ENCODE peak calls at places on chromosomes 2 and 18, in ten cellular contexts. T is endothelial cell; E is fibroblast of mammary gland; Q is neural progenitor cell; J is epithelial cell of esophagus; A is prostate gland; B is AG09309; D is pancreas; Y is left ventricle myocardium inferior; U is CD4-positive, alpha-beta T cell. O is an unnamed sample.

GRCh38 chr2:239600194-239600593 is 199.4 kb upstream of the HDAC4 start:
- DNase-seq in T (no peak), A (no peak), B (no peak), E (no peak), Y (no peak), J (no peak), Q (no peak), D (no peak), U (no peak), O (peak)

GRCh38 chr18:3269241-3269640 is 7.3 kb downstream of the MYL12B start:
- DNase-seq in B (no peak), U (no peak), E (peak), Y (no peak), Q (no peak), T (no peak), J (peak), A (no peak), D (no peak), O (no peak)

GRCh38 chr18:13395577-13395976 is 177.0 kb downstream of the LDLRAD4 start:
- DNase-seq in E (no peak), J (no peak), B (no peak), T (no peak), U (no peak), Q (no peak), A (no peak), Y (no peak), D (no peak), O (no peak)

GRCh38 chr18:54233228-54233625 is 8.8 kb upstream of the MBD2 start:
- DNase-seq in U (no peak), E (no peak), B (no peak), Y (no peak), J (peak), T (no peak), Q (no peak), D (no peak), A (no peak), O (no peak)

GRCh38 chr2:26687785-26688184 is 4.7 kb upstream of the KCNK3 start:
- DNase-seq in J (no peak), B (no peak), U (no peak), A (peak), D (peak), Q (peak), E (no peak), Y (no peak), T (no peak), O (no peak)

GRCh38 chr2:120290737-120291136 is 38.1 kb downstream of the RALB start:
- DNase-seq in J (no peak), E (no peak), B (no peak), Y (no peak), U (no peak), T (no peak), A (no peak), D (no peak), Q (no peak), O (no peak)

GRCh38 chr2:227862741-227863588 is 8.5 kb upstream of the DAW1 start:
- DNase-seq in E (peak), A (no peak), D (no peak), B (peak), Y (no peak), T (no peak), J (peak), Q (no peak), U (no peak), O (peak)

GRCh38 chr2:141399270-141399669 is 731.5 kb downstream of the LRP1B start:
- DNase-seq in A (no peak), Q (peak), U (no peak), D (no peak), J (no peak), T (peak), B (no peak), Y (no peak), E (peak), O (no peak)

GRCh38 chr2:46578966-46579365 is 99.6 kb downstream of the TMEM247 start:
- DNase-seq in Q (no peak), U (no peak), T (no peak), E (peak), Y (no peak), B (no peak), J (no peak), A (no peak), D (no peak), O (no peak)

GRCh38 chr2:180494286-180494685 is 486.1 kb upstream of the UBE2E3 start:
- DNase-seq in E (no peak), D (no peak), T (no peak), Y (no peak), U (no peak), B (no peak), J (no peak), Q (no peak), A (no peak), O (no peak)

GRCh38 chr2:240167588-240167880 is 27.1 kb upstream of the OTOS start:
- DNase-seq in D (no peak), U (no peak), J (no peak), Q (no peak), Y (no peak), E (no peak), B (no peak), T (no peak), A (no peak), O (peak)

GRCh38 chr2:133837441-133838090 is 269.3 kb upstream of the NCKAP5 start:
- DNase-seq in B (no peak), T (no peak), U (no peak), D (no peak), A (no peak), Y (no peak), J (no peak), E (peak), Q (no peak), O (no peak)

GRCh38 chr18:26901020-26901419 is 35.5 kb upstream of the AQP4 start:
- DNase-seq in U (no peak), A (no peak), Q (no peak), D (no peak), E (no peak), B (no peak), Y (no peak), J (no peak), T (no peak), O (no peak)

GRCh38 chr2:98861601-98862000 is 74.4 kb downstream of the CRACDL start:
- DNase-seq in J (no peak), D (no peak), T (no peak), Q (no peak), B (no peak), Y (no peak), U (no peak), A (no peak), E (no peak), O (no peak)

GRCh38 chr18:9469700-9470099 is 5.6 kb upstream of the RALBP1 start:
- DNase-seq in A (no peak), E (no peak), D (no peak), Q (no peak), U (no peak), J (peak), T (no peak), B (no peak), Y (no peak), O (no peak)

GRCh38 chr2:17573085-17573805 is 32.7 kb downstream of the VSNL1 start:
- DNase-seq in A (no peak), U (no peak), D (no peak), Q (no peak), Y (no peak), B (no peak), J (peak), T (no peak), E (peak), O (no peak)

GRCh38 chr2:195580156-195580555 is 76.9 kb upstream of the SLC39A10 start:
- DNase-seq in U (no peak), B (no peak), T (no peak), A (no peak), Y (no peak), J (no peak), D (no peak), Q (no peak), E (no peak), O (no peak)

GRCh38 chr2:216643986-216644662 is 10.9 kb downstream of the IGFBP2 start:
- DNase-seq in J (no peak), E (no peak), Y (no peak), D (peak), A (no peak), U (no peak), Q (peak), T (no peak), B (no peak), O (no peak)

GRCh38 chr2:238263204-238264071 is 23.6 kb upstream of the HES6 start:
- DNase-seq in J (peak), T (peak), B (peak), D (peak), Q (peak), E (peak), A (peak), U (peak), Y (peak), O (peak)

GRCh38 chr2:239991689-239992314 is 33.3 kb downstream of the NDUFA10 start:
- DNase-seq in T (peak), D (no peak), U (no peak), E (peak), Q (peak), A (peak), J (peak), B (peak), Y (no peak), O (no peak)

GRCh38 chr2:40719414-40719813 is 267.5 kb upstream of the SLC8A1 start:
- DNase-seq in U (no peak), Y (no peak), B (no peak), E (peak), T (no peak), D (no peak), A (no peak), J (no peak), Q (no peak), O (no peak)

GRCh38 chr18:73942081-73942625 is 205.5 kb downstream of the FBXO15 start:
- DNase-seq in T (no peak), U (no peak), J (peak), B (no peak), Q (no peak), Y (no peak), E (no peak), D (no peak), A (no peak), O (no peak)

GRCh38 chr18:70329076-70329475 is 40.2 kb downstream of the SOCS6 start:
- DNase-seq in D (no peak), Q (no peak), U (no peak), J (no peak), E (no peak), Y (no peak), B (no peak), T (no peak), A (no peak), O (no peak)

GRCh38 chr2:15096873-15097272 is 464.3 kb downstream of the NBAS start:
- DNase-seq in Y (no peak), J (no peak), B (no peak), A (no peak), Q (no peak), D (no peak), U (no peak), T (no peak), E (peak), O (no peak)

GRCh38 chr2:36663851-36664715 is 32.4 kb upstream of the VIT start:
- DNase-seq in U (no peak), E (peak), D (no peak), T (no peak), Q (peak), B (peak), Y (no peak), A (peak), J (peak), O (no peak)

GRCh38 chr2:69061518-69061917 is 48.5 kb downstream of the ANTXR1 start:
- DNase-seq in B (no peak), U (no peak), Q (no peak), A (no peak), T (no peak), Y (no peak), E (peak), D (no peak), J (no peak), O (no peak)

GRCh38 chr2:45968946-45969584 is 317.6 kb downstream of the PRKCE start:
- DNase-seq in E (peak), T (no peak), Q (no peak), J (no peak), U (no peak), A (no peak), Y (no peak), B (no peak), D (no peak), O (no peak)

GRCh38 chr2:101818531-101819451 is 121.3 kb downstream of the MAP4K4 start:
- DNase-seq in Q (peak), U (no peak), E (peak), J (peak), T (no peak), A (no peak), Y (no peak), D (no peak), B (no peak), O (no peak)

GRCh38 chr18:57373017-57373416 is 20.7 kb downstream of the ST8SIA3 start:
- DNase-seq in D (no peak), J (no peak), Y (no peak), A (no peak), T (no peak), B (no peak), E (no peak), U (no peak), Q (no peak), O (no peak)

GRCh38 chr2:7269993-7270392 is 352.8 kb downstream of the RNF144A start:
- DNase-seq in J (no peak), Q (no peak), E (no peak), T (no peak), B (no peak), Y (no peak), U (no peak), A (no peak), D (no peak), O (no peak)

GRCh38 chr2:27016801-27017325 is 15.9 kb upstream of the TMEM214 start:
- DNase-seq in Q (peak), U (peak), D (no peak), Y (peak), T (peak), B (peak), E (peak), J (peak), A (peak), O (peak)

GRCh38 chr2:199739413-199740110 is 111.4 kb downstream of the FTCDNL1 start:
- DNase-seq in U (peak), D (peak), Y (peak), J (peak), E (peak), T (peak), A (peak), B (peak), Q (peak), O (peak)

GRCh38 chr2:167212054-167212648 is 323.9 kb downstream of the XIRP2 start:
- DNase-seq in J (peak), T (peak), U (no peak), Q (peak), E (peak), Y (no peak), D (no peak), A (no peak), B (no peak), O (no peak)

GRCh38 chr2:232207174-232207573 is 171.4 kb upstream of the ALPP start:
- DNase-seq in B (no peak), T (no peak), E (no peak), J (no peak), D (no peak), Q (no peak), Y (no peak), U (no peak), A (peak), O (no peak)

GRCh38 chr2:151070253-151070652 is 191.4 kb downstream of the RBM43 start:
- DNase-seq in E (no peak), J (no peak), D (no peak), T (no peak), Q (no peak), Y (no peak), A (no peak), B (no peak), U (no peak), O (no peak)

GRCh38 chr18:43596106-43596712 is 318.9 kb upstream of the SYT4 start:
- DNase-seq in A (no peak), T (no peak), Q (peak), D (no peak), J (peak), U (no peak), Y (no peak), E (peak), B (no peak), O (no peak)

GRCh38 chr2:209688388-209688787 is 83.2 kb upstream of the UNC80 start:
- DNase-seq in E (peak), Q (no peak), Y (no peak), T (no peak), D (no peak), U (no peak), B (no peak), A (no peak), J (peak), O (no peak)

GRCh38 chr18:46672062-46672970 is 15.3 kb upstream of the LOXHD1 start:
- DNase-seq in Q (no peak), U (no peak), E (peak), Y (no peak), J (no peak), D (no peak), A (no peak), T (no peak), B (peak), O (no peak)

DNA sequence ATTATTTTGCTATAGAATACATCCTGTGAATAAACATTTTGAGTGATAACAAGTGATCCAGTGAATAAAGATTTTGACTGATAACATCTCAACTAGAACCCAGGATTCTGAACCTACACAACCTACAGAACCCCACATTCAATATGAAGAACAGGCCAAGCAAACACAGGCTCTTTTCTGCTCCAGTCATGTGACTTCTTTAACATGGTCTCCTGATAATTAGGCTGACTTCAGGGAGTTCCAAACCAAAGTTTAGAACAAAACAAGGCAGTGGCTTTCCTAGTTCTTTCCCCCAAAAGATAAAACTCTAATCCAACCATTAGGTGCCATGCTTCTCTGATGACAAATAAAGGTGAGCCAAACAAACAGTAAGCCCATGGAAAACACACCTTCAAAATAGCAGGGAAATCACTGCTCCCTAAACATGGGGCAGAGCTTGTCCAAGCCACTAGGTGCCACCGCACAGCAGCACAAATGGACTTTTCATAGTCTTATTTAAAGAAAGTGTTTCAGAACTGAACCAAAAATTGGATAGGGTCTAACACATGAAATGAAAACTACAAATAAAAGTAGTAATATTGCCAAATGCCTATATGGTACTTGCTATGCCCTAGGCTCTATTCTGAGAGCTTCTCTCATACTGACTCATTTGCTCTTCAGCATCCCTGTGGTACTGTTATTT is 95.3 kb downstream of the EVA1A start:
- DNase-seq in Y (no peak), U (no peak), Q (peak), J (peak), E (peak), D (no peak), T (peak), A (no peak), B (no peak), O (no peak)
- TF ChIP-seq CTCF in Y (peak), U (no peak), Q (peak), J (peak), E (peak), D (no peak), T (no peak), A (peak), B (peak), O (no peak)

GRCh38 chr2:218957685-218958084 is 1.8 kb upstream of the CDK5R2 start:
- DNase-seq in U (no peak), A (no peak), J (no peak), Y (no peak), E (no peak), B (no peak), T (no peak), D (no peak), Q (no peak), O (no peak)

GRCh38 chr2:218954541-218955300 is 4.7 kb upstream of the CDK5R2 start:
- DNase-seq in Y (no peak), E (no peak), B (no peak), U (no peak), J (no peak), A (no peak), T (no peak), D (no peak), Q (no peak), O (no peak)

GRCh38 chr2:218952160-218952559 is 7.3 kb upstream of the CDK5R2 start:
- DNase-seq in T (no peak), E (no peak), U (no peak), Q (no peak), J (no peak), A (no peak), Y (no peak), D (no peak), B (no peak), O (no peak)

GRCh38 chr2:218956039-218956438 is 3.4 kb upstream of the CDK5R2 start:
- DNase-seq in J (no peak), D (no peak), U (no peak), E (no peak), A (no peak), T (no peak), Y (no peak), Q (no peak), B (no peak), O (no peak)

GRCh38 chr2:218953366-218953954 is 6.0 kb upstream of the CDK5R2 start:
- DNase-seq in D (no peak), A (no peak), E (no peak), T (no peak), U (no peak), B (no peak), J (no peak), Y (no peak), Q (peak), O (no peak)
- TF ChIP-seq CTCF in D (no peak), A (no peak), E (no peak), T (no peak), U (no peak), B (no peak), J (no peak), Y (no peak), Q (peak), O (no peak)

GRCh38 chr2:169280502-169280901 is 81.8 kb downstream of the LRP2 start:
- DNase-seq in B (no peak), U (no peak), E (no peak), A (no peak), J (no peak), Q (no peak), T (no peak), Y (no peak), D (no peak), O (no peak)

GRCh38 chr2:169272035-169272434 is 90.3 kb downstream of the LRP2 start:
- DNase-seq in J (no peak), A (no peak), B (no peak), Y (no peak), D (no peak), T (no peak), Q (no peak), E (no peak), U (no peak), O (no peak)

DNA sequence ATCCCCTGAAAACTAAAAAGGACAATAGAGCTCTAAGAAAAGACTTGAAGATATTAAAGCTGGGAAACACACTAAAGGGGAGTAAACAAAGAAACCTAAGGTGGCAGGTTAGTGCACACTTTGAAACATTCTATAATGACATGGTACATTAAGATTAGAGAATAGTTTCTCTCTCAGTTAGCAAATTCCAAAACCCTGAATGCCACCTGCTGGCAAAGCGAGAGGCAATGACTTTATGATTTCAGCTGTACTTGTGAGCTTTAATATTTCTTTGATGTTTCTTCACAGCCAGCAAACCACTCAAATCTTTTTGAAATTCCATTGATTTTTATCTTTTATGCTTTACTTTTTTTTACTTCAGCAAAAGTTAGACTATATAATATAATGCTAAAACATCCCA is 86.3 kb downstream of the LRP2 start:
- DNase-seq in U (no peak), J (peak), E (peak), Y (no peak), T (no peak), Q (no peak), B (no peak), D (no peak), A (no peak), O (no peak)
- TF ChIP-seq CTCF in U (no peak), J (peak), E (no peak), Y (peak), T (no peak), Q (no peak), B (no peak), D (no peak), A (peak), O (no peak)

GRCh38 chr2:173402405-173402974 is 47.8 kb downstream of the CDCA7 start:
- DNase-seq in Y (peak), E (peak), D (peak), J (peak), U (peak), Q (peak), B (peak), A (peak), T (peak), O (peak)
- TF ChIP-seq CTCF in Y (peak), E (peak), D (peak), J (peak), U (peak), Q (peak), B (peak), A (peak), T (peak), O (peak)

GRCh38 chr2:184157141-184157540 is 441.2 kb upstream of the ZNF804A start:
- DNase-seq in T (no peak), Q (no peak), B (no peak), A (no peak), E (no peak), U (no peak), Y (no peak), J (no peak), D (no peak), O (no peak)

GRCh38 chr2:184162426-184162825 is 435.9 kb upstream of the ZNF804A start:
- DNase-seq in J (no peak), T (no peak), E (no peak), Y (no peak), B (no peak), D (no peak), Q (no peak), U (no peak), A (no peak), O (no peak)
- TF ChIP-seq CTCF in J (no peak), T (peak), E (no peak), Y (no peak), B (no peak), D (no peak), Q (no peak), U (no peak), A (no peak), O (no peak)

O was measured in tibial artery.